ENCODE peak calls at places on chromosomes 7 and 10, in six cellular contexts. F is DND-41; O is WERI-Rb-1; S is stomach; E is CD8-positive, alpha-beta memory T cell; U is NT2/D1. P is an unnamed sample. For H3K27me3, the result is how much of the 10 kb centered on the place peaks cover.

GRCh38 chr7:65827366-65827765 is 45.5 kb upstream of the VKORC1L1 start:
- DNase-seq in F (no peak), O (no peak), S (no peak), E (no peak), U (no peak), P (no peak)

GRCh38 chr10:113236998-113237397 is 287.0 kb downstream of the TCF7L2 start:
- DNase-seq in F (no peak), O (no peak), S (no peak), E (no peak), U (no peak), P (no peak)

GRCh38 chr10:103845983-103846382 is 9.4 kb downstream of the SH3PXD2A start:
- DNase-seq in F (no peak), O (no peak), S (no peak), E (no peak), U (no peak), P (no peak)

GRCh38 chr10:93131956-93132355 is 58.3 kb downstream of the CYP26A1 start:
- DNase-seq in F (no peak), O (no peak), S (no peak), E (no peak), U (no peak), P (no peak)

GRCh38 chr10:95841711-95842498 is 65.9 kb upstream of the CC2D2B start:
- DNase-seq in F (peak), O (peak), S (peak), E (peak), U (peak), P (no peak)

GRCh38 chr7:30142710-30143109 is 7.9 kb downstream of the MTURN start:
- DNase-seq in F (no peak), O (no peak), S (peak), E (no peak), U (no peak), P (peak)

GRCh38 chr10:59096631-59097030 is 79.8 kb upstream of the PHYHIPL start:
- DNase-seq in F (no peak), O (no peak), S (no peak), E (no peak), U (no peak), P (no peak)

GRCh38 chr7:45469103-45469502 is 105.1 kb upstream of the ADCY1 start:
- DNase-seq in F (no peak), O (no peak), S (no peak), E (no peak), U (no peak), P (peak)

GRCh38 chr10:123622381-123622780 is 43.8 kb upstream of the GPR26 start:
- DNase-seq in F (no peak), O (no peak), S (no peak), E (no peak), U (no peak), P (peak)

GRCh38 chr10:132833421-132834111 is 47.6 kb upstream of the NKX6-2 start:
- DNase-seq in F (no peak), O (no peak), S (no peak), E (no peak), U (no peak), P (no peak)
- H3K27me3 ChIP-seq in F (under half), O (under half), S (half or more), E (under half), U (under half), P (under half)

DNA sequence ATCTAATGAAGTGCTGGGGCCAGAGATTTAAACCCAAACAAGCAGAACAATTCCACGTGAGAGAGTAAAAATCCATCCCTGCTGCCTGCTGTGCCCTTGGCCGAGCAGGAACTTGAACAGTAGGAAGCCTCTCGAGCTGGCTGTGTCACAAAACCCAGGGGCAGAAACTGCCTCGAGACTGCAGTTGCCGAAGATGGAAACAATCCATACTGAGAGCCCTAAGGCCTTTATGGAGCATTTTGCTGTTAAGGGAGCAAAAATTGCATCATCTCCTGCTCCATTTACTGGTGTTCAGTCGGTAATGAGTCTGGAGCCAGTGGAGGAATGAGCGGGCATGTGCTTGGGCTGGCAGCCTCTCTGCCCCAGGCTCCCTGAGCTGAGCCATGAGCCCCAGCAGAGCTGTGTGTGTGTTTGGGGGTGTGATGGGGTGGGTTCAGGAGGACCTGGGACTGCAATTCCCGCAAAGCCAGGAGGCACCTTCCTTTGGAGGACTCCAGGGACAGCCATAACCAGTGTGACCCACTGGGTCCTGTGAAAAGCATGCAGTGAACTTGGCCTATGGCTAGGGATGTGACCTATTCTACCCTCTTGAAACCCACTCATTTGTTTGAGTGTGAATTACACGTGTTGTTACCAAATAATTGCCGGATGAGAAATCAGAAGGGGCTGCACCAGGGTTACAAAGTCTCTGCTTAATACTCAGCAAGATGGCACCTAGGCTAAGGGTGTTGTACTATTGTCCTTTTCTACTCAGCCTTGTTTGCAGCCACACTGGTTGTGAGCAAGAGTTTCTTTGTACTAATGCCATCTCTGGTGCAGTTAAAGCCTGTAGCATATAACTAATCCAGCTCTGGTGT is 58.4 kb downstream of the CDHR3 start:
- DNase-seq in F (no peak), O (no peak), S (no peak), E (no peak), U (peak), P (peak)
- H3K27me3 ChIP-seq in F (half or more), O (under half), S (under half), E (under half), U (under half), P (under half)

GRCh38 chr7:91264924-91265681 is 870 bp downstream of the FZD1 start:
- DNase-seq in F (peak), O (peak), S (peak), E (no peak), U (peak), P (peak)

GRCh38 chr7:91264083-91264923 is at the start of gene FZD1:
- DNase-seq in F (peak), O (peak), S (peak), E (no peak), U (peak), P (peak)

GRCh38 chr7:91266067-91266930 is 2.1 kb downstream of the FZD1 start:
- DNase-seq in F (no peak), O (no peak), S (no peak), E (no peak), U (no peak), P (peak)

GRCh38 chr7:91265693-91266066 is 1.4 kb downstream of the FZD1 start:
- DNase-seq in F (no peak), O (no peak), S (no peak), E (no peak), U (no peak), P (no peak)

GRCh38 chr7:91263359-91264082 is 712 bp upstream of the FZD1 start:
- DNase-seq in F (peak), O (peak), S (no peak), E (no peak), U (no peak), P (peak)
- H3K27me3 ChIP-seq in F (under half), O (under half), S (under half), E (under half), U (under half), P (under half)

DNA sequence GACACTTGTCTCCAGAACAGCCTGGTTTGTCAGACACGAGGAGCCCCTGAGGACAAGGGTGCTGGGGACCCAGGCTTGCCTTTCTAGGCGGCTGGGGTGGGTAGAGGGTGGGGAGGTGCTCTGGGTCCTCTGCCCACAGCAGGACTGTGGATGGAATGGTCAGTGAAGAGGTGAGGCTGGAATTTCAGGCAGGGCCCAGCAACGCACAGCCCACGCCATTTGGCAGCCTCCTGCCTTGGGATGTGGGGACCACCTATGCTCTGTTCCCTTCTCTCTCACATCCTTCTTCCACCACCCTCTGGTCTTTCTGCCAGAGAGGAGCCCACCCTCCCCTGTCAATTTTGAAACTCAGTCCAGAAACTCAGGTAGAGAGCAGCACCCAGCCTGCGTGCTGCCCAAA is 103.2 kb downstream of the CXCL12 start:
- DNase-seq in F (no peak), O (no peak), S (no peak), E (no peak), U (no peak), P (no peak)
- H3K27me3 ChIP-seq in F (under half), O (under half), S (under half), E (under half), U (under half), P (under half)

GRCh38 chr7:157017639-157018327 is 7.3 kb upstream of the MNX1 start:
- DNase-seq in F (no peak), O (peak), S (no peak), E (no peak), U (no peak), P (no peak)

GRCh38 chr7:157014635-157015555 is 4.4 kb upstream of the MNX1 start:
- DNase-seq in F (no peak), O (no peak), S (no peak), E (no peak), U (no peak), P (no peak)

GRCh38 chr7:157017149-157017548 is 6.7 kb upstream of the MNX1 start:
- DNase-seq in F (no peak), O (no peak), S (no peak), E (no peak), U (no peak), P (no peak)

GRCh38 chr7:157016024-157016351 is 5.5 kb upstream of the MNX1 start:
- DNase-seq in F (no peak), O (no peak), S (no peak), E (no peak), U (no peak), P (no peak)

GRCh38 chr7:157016352-157017041 is 6.0 kb upstream of the MNX1 start:
- DNase-seq in F (peak), O (peak), S (no peak), E (no peak), U (no peak), P (no peak)
- H3K27me3 ChIP-seq in F (under half), O (under half), S (half or more), E (half or more), U (half or more), P (under half)

DNA sequence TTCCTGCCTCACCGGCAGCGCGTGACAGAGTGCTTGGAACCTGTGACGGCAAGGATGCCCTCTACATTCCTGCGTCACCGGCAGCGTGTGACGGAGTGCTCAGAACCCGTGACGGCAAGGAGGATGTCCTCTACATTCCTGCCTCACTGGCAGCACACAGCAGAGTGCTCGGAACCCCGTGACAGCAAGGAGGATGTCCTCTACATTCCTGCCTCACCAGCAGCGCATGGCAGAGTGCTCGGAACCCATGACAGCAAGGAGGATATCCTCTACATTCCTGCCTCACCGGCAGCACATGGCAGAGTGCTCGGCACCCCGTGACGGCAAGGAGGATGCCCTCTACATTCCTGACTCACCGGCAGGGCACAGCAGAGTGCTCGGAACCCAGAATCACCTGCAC is 231.0 kb downstream of the DIP2C start:
- DNase-seq in F (no peak), O (no peak), S (no peak), E (no peak), U (no peak), P (no peak)
- H3K27me3 ChIP-seq in F (under half), O (under half), S (under half), E (under half), U (under half), P (under half)

GRCh38 chr7:128906001-128906765 is 4.3 kb downstream of the KCP start:
- DNase-seq in F (no peak), O (no peak), S (no peak), E (no peak), U (no peak), P (no peak)

GRCh38 chr7:128908750-128909385 is 1.6 kb downstream of the KCP start:
- DNase-seq in F (no peak), O (no peak), S (no peak), E (no peak), U (no peak), P (no peak)

GRCh38 chr7:128909605-128910568 is 622 bp downstream of the KCP start:
- DNase-seq in F (no peak), O (no peak), S (no peak), E (no peak), U (no peak), P (no peak)

GRCh38 chr7:128904381-128905197 is 5.9 kb downstream of the KCP start:
- DNase-seq in F (peak), O (no peak), S (no peak), E (peak), U (peak), P (no peak)

GRCh38 chr7:128906766-128907559 is 3.5 kb downstream of the KCP start:
- DNase-seq in F (no peak), O (no peak), S (no peak), E (no peak), U (no peak), P (no peak)
- H3K27me3 ChIP-seq in F (under half), O (under half), S (half or more), E (under half), U (under half), P (under half)

DNA sequence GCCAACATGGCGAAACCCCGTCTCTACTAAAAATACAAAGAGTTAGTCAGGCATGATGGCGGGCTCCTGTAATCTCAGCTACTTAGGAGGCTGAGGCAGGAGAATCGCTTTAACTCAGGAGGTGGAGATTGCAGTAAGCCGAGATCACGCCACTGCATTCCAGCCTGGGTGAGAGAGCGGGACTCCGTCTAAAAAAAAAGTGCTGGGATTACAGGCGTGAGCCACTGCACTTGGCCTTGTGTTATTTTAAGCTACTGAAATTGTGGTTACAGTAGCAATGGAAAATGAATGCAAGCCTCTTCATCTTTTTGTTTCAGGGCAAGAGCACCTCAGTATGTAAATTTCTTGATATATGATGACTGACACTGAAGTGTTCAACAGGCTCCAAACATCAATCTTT is 106.4 kb upstream of the IMMP2L start:
- DNase-seq in F (no peak), O (no peak), S (no peak), E (no peak), U (no peak), P (no peak)
- H3K27me3 ChIP-seq in F (under half), O (under half), S (under half), E (under half), U (under half), P (under half)

P was measured in MG63.